ENCODE peak calls at places on chromosomes 5 and 9, in ten cellular contexts. H is ACHN, W is sigmoid colon, U is retina, J is GM13977, O is fibroblast of pulmonary artery, L is BJ, Z is ureter, D is progenitor cell of endocrine pancreas, E is left ventricle myocardium inferior. M is an unnamed sample.

GRCh38 chr5:40674661-40675235 is 5.0 kb upstream of the PTGER4 start:
- DNase-seq in H (no peak), J (no peak), U (no peak), E (no peak), W (no peak), Z (no peak), L (no peak), D (no peak), O (no peak), M (no peak)

GRCh38 chr5:16271851-16272250 is 92.3 kb upstream of the MARCHF11 start:
- DNase-seq in W (no peak), O (no peak), D (no peak), L (no peak), J (no peak), E (no peak), U (no peak), H (no peak), Z (no peak), M (no peak)

GRCh38 chr9:5978523-5978922 is 36.9 kb downstream of the RANBP6 start:
- DNase-seq in J (no peak), L (no peak), E (no peak), W (no peak), D (no peak), Z (no peak), H (no peak), U (no peak), O (no peak), M (no peak)

GRCh38 chr5:107402881-107403280 is 267.9 kb downstream of the EFNA5 start:
- DNase-seq in O (no peak), H (no peak), L (no peak), E (no peak), Z (no peak), W (no peak), D (no peak), U (peak), J (no peak), M (no peak)

GRCh38 chr9:108412755-108413154 is 443.0 kb downstream of the ACTL7B start:
- DNase-seq in L (no peak), E (no peak), O (no peak), H (no peak), Z (no peak), D (no peak), U (no peak), J (no peak), W (no peak), M (no peak)

GRCh38 chr5:113337515-113338140 is 97.2 kb downstream of the TSSK1B start:
- DNase-seq in Z (no peak), H (no peak), L (no peak), O (no peak), W (no peak), U (no peak), D (no peak), J (no peak), E (no peak), M (no peak)

GRCh38 chr9:76255781-76256455 is 138.3 kb downstream of the RFK start:
- DNase-seq in Z (peak), U (no peak), W (peak), O (peak), J (no peak), L (peak), H (no peak), D (no peak), E (peak), M (no peak)

GRCh38 chr5:143403357-143403606 is 204 bp downstream of the NR3C1 start:
- DNase-seq in D (no peak), L (no peak), H (no peak), E (no peak), Z (no peak), J (no peak), U (peak), W (no peak), O (no peak), M (no peak)

GRCh38 chr9:14098102-14098501 is 215.8 kb downstream of the NFIB start:
- DNase-seq in W (no peak), H (no peak), U (no peak), E (no peak), D (no peak), L (no peak), Z (no peak), O (no peak), J (no peak), M (no peak)

GRCh38 chr9:123867034-123867433 is 62.9 kb downstream of the DENND1A start:
- DNase-seq in J (no peak), H (no peak), U (no peak), Z (no peak), W (no peak), E (no peak), O (peak), L (no peak), D (no peak), M (no peak)

GRCh38 chr9:18708429-18708828 is 234.5 kb downstream of the ADAMTSL1 start:
- DNase-seq in O (no peak), E (no peak), J (no peak), W (no peak), H (no peak), D (no peak), U (no peak), Z (no peak), L (no peak), M (no peak)

GRCh38 chr9:105129731-105130130 is 114.7 kb upstream of the SLC44A1 start:
- DNase-seq in H (no peak), E (no peak), Z (no peak), J (no peak), L (no peak), O (no peak), D (no peak), W (no peak), U (no peak), M (no peak)

GRCh38 chr9:121275781-121276658 is 8.1 kb downstream of the GSN start:
- DNase-seq in H (no peak), U (no peak), J (no peak), Z (no peak), D (no peak), L (no peak), E (no peak), W (no peak), O (no peak), M (no peak)

GRCh38 chr9:127875306-127875966 is 2.0 kb downstream of the AK1 start:
- DNase-seq in U (no peak), Z (no peak), O (peak), H (no peak), J (no peak), L (no peak), D (no peak), W (peak), E (no peak), M (no peak)

M was measured in dorsolateral prefrontal cortex.